ENCODE peak calls at places on chromosomes 5 and 9, in six cellular contexts. S, M, N, C, W and V are unnamed samples.

GRCh38 chr5:17222679-17223078 is 5.2 kb downstream of the BASP1 start:
- DNase-seq in M (no peak), S (no peak), W (no peak), C (no peak), N (no peak), V (no peak)

GRCh38 chr9:34562136-34562745 is 27.3 kb downstream of the CNTFR start:
- DNase-seq in N (no peak), M (no peak), W (no peak), S (no peak), C (no peak), V (no peak)

GRCh38 chr5:114467729-114468128 is 105.9 kb downstream of the KCNN2 start:
- DNase-seq in S (no peak), N (no peak), C (no peak), M (no peak), W (no peak), V (peak)

GRCh38 chr5:35598707-35599370 is 18.8 kb upstream of the SPEF2 start:
- DNase-seq in M (no peak), S (no peak), W (no peak), C (no peak), N (no peak), V (no peak)

GRCh38 chr9:89309608-89310485 is 1.1 kb upstream of the CKS2 start:
- DNase-seq in N (no peak), C (no peak), M (no peak), W (no peak), S (no peak), V (no peak)

GRCh38 chr9:4035809-4036208 is 264.1 kb downstream of the GLIS3 start:
- DNase-seq in S (no peak), N (no peak), W (no peak), C (no peak), M (no peak), V (no peak)

GRCh38 chr5:180642181-180643140 is 6.9 kb downstream of the FLT4 start:
- DNase-seq in S (peak), N (no peak), C (peak), M (no peak), W (no peak), V (no peak)

GRCh38 chr9:82721596-82721995 is 341.3 kb downstream of the RASEF start:
- DNase-seq in C (no peak), M (no peak), N (no peak), W (no peak), S (no peak), V (no peak)

GRCh38 chr5:166117062-166117743 is 2174.2 kb upstream of the WWC1 start:
- DNase-seq in N (no peak), S (no peak), C (no peak), W (no peak), M (no peak), V (no peak)

GRCh38 chr5:60578295-60578694 is 121.7 kb downstream of the DEPDC1B start:
- DNase-seq in C (no peak), M (no peak), S (no peak), N (no peak), W (no peak), V (no peak)

GRCh38 chr9:26789959-26790358 is 102.6 kb downstream of the CAAP1 start:
- DNase-seq in N (no peak), C (no peak), M (no peak), W (no peak), S (no peak), V (no peak)

GRCh38 chr9:131650254-131650653 is 89.6 kb downstream of the RAPGEF1 start:
- DNase-seq in M (no peak), C (peak), N (peak), W (no peak), S (no peak), V (peak)

GRCh38 chr9:98132806-98133631 is 14.0 kb upstream of the TRIM14 start:
- DNase-seq in C (peak), M (peak), W (no peak), S (no peak), N (no peak), V (no peak)

GRCh38 chr9:21017092-21017491 is 14.3 kb downstream of the HACD4 start:
- DNase-seq in W (no peak), M (no peak), C (no peak), N (no peak), S (no peak), V (peak)

GRCh38 chr5:77777281-77777892 is 1.2 kb upstream of the TBCA start:
- DNase-seq in S (no peak), W (no peak), N (no peak), M (no peak), C (no peak), V (no peak)

GRCh38 chr5:128304121-128304520 is 220.6 kb downstream of the SLC12A2 start:
- DNase-seq in C (no peak), M (no peak), S (no peak), N (no peak), W (no peak), V (peak)

GRCh38 chr5:109921735-109922395 is 232.1 kb downstream of the MAN2A1 start:
- DNase-seq in W (peak), N (peak), M (peak), C (no peak), S (peak), V (no peak)

GRCh38 chr5:129460951-129461815 is 1.1 kb downstream of the ADAMTS19 start:
- DNase-seq in N (peak), W (peak), C (no peak), M (peak), S (peak), V (peak)

GRCh38 chr9:116697341-116697740 is 10.2 kb downstream of the TRIM32 start:
- DNase-seq in M (no peak), C (no peak), W (no peak), N (no peak), S (no peak), V (peak)

GRCh38 chr5:126100767-126101166 is 322.4 kb upstream of the GRAMD2B start:
- DNase-seq in C (no peak), S (no peak), W (no peak), N (no peak), M (no peak), V (no peak)
- TF ChIP-seq CTCF in C (no peak), S (peak), W (no peak), N (no peak), M (peak), V (peak)

GRCh38 chr5:116530276-116530675 is 44.3 kb downstream of the SEMA6A start:
- DNase-seq in N (no peak), C (no peak), W (no peak), M (no peak), S (no peak), V (no peak)

GRCh38 chr5:116528519-116529234 is 45.9 kb downstream of the SEMA6A start:
- DNase-seq in S (no peak), W (no peak), C (no peak), M (no peak), N (no peak), V (no peak)

GRCh38 chr5:116531635-116532034 is 43.0 kb downstream of the SEMA6A start:
- DNase-seq in S (no peak), M (no peak), W (no peak), C (no peak), N (no peak), V (no peak)

GRCh38 chr5:116531117-116531516 is 43.5 kb downstream of the SEMA6A start:
- DNase-seq in M (no peak), N (no peak), S (no peak), W (no peak), C (no peak), V (no peak)

DNA sequence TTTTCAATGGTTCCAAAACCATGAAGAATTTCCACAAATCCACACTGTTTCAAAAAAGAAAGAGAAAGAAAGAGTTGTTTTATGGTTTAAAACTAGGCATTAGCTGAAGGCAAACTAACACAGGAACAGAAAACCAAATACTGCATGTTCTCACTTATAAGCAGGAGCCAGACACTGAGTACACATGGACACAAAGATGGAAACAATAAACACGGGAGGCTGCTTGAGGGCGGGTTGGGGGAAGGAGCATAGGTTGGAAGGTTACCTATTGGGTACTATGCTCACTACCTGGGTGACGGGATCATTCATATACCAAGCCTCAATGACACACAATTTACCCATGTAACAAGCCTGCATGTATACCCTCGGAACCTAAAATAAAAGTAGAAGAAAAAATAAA is 45.0 kb downstream of the SEMA6A start:
- DNase-seq in S (no peak), C (no peak), N (no peak), M (no peak), W (no peak), V (no peak)
- H3K4me3 ChIP-seq in S (no peak), C (no peak), N (no peak), M (no peak), W (no peak), V (no peak)

DNA sequence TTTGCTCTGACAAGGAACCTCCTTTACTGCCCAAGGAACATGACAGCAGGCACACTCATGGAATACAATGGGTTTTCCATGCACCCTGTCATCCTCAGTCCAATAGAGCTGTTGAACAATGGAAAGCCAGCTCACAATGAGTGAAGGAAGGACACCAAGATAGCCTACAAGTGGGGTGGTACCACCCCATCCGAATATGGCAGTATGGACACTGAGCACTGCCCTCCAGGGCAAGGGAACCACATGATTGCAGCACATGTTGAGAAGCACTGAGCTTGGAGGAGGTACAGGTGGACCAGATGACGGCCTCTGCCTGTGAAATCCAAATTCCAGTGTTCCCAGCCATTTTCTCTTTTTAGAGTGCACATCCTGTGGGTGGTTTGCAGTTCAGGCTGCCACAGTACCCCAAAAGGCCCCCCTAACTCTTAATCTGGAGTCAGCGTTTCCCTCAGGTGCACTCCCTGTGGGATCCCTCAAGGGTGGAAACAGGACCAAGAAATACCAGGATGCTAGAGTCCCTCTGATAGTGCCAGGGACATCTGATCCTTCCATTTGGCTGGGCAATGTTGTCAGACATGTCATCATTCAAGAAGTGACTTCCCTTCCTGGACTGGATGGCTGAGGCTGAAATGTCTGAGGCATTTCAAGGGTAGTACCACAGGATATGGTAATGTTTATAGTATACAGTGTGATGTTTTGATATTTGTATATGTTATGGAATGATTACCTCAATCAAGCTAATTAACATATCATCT is 48.9 kb downstream of the SMC2 start:
- DNase-seq in M (no peak), W (no peak), N (no peak), S (no peak), C (no peak), V (no peak)
- TF ChIP-seq CTCF in M (no peak), W (no peak), N (no peak), S (no peak), C (no peak), V (no peak)

GRCh38 chr9:112011051-112011620 is 114.5 kb downstream of the UGCG start:
- DNase-seq in S (no peak), W (no peak), C (no peak), N (no peak), M (no peak), V (no peak)

GRCh38 chr9:112009656-112010055 is 113.0 kb downstream of the UGCG start:
- DNase-seq in C (no peak), M (no peak), N (no peak), W (no peak), S (no peak), V (no peak)

GRCh38 chr9:112010537-112010936 is 113.9 kb downstream of the UGCG start:
- DNase-seq in M (no peak), C (no peak), S (no peak), W (no peak), N (no peak), V (no peak)

GRCh38 chr9:112013261-112013660 is 116.6 kb downstream of the UGCG start:
- DNase-seq in N (no peak), S (no peak), C (no peak), M (no peak), W (no peak), V (no peak)

DNA sequence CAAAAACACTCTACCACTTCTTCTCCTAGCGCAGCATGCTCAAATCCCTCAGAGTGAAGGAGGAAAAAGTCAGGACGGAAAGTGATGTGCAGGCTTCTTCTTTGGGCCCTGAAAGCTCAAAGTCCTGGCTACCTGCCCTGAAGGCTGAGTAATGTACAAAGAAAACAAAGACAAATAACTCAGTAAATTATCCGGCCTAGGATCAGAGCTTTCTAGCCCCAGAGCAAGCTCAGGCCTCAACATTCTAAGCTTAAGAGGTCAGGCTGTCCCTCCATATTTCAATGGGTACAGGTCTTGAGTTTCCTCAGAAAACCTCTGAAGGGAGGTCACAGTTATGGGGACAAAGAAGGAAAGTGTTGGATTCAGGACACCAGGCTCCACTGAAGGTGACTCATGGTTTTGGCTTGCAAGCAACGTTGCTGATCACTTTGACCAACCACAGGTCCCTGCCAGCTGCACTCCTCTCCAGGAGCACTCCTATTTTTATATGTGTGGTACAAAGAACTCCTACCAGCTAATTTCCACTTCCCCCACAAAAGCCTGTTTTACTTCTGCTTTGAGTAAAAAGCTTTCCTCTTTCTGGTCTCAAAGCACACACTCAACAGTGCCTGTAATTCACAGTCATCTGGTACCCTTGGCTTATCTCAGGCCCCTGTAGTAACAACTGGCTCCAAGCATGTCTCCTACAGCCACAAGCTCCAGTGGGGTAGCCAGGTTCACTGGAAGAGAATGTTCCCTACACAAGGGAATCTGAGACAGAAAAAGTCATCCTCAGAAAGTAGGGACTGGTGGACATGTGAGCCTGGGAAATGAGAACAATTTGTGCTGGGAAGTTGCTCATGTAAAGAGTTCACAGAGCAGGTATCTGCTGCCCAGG is 115.7 kb downstream of the UGCG start:
- DNase-seq in M (peak), N (peak), C (peak), S (no peak), W (no peak), V (peak)
- H3K4me3 ChIP-seq in M (no peak), N (no peak), C (no peak), S (no peak), W (no peak), V (no peak)

GRCh38 chr9:81636280-81636653 is 53.1 kb downstream of the TLE1 start:
- DNase-seq in N (no peak), M (no peak), S (no peak), W (no peak), C (no peak), V (peak)
- TF ChIP-seq CTCF in N (no peak), M (no peak), S (no peak), W (no peak), C (no peak), V (no peak)

GRCh38 chr5:136191304-136192014 is 1.5 kb downstream of the SMIM32 start:
- DNase-seq in S (peak), M (no peak), N (no peak), W (peak), C (no peak), V (peak)
- H3K4me3 ChIP-seq in S (no peak), M (no peak), N (peak), W (no peak), C (peak), V (no peak)